ENCODE peak calls at places on chromosomes 13 and 19, in nine cellular contexts. P is epithelial cell of esophagus; O is CD8-positive, alpha-beta T cell; K is IMR-90; X is GM20000; Y is uterus; M is SK-N-SH; R is Calu3; L is ovary. E is an unnamed sample.

GRCh38 chr13:97286317-97287046 is 64.3 kb downstream of the MBNL2 start:
- DNase-seq in P (no peak), O (no peak), K (no peak), X (no peak), Y (no peak), M (no peak), R (no peak), L (no peak), E (no peak)

GRCh38 chr13:28204690-28205443 is 66.5 kb downstream of the PAN3 start:
- DNase-seq in P (no peak), O (no peak), K (no peak), X (peak), Y (no peak), M (no peak), R (no peak), L (no peak), E (no peak)

GRCh38 chr13:48437381-48437780 is 24.5 kb upstream of the LPAR6 start:
- DNase-seq in P (peak), O (no peak), K (peak), X (no peak), Y (peak), M (no peak), R (peak), L (peak), E (peak)

GRCh38 chr13:27978301-27978968 is 9.3 kb upstream of the CDX2 start:
- DNase-seq in P (no peak), O (no peak), K (no peak), X (peak), Y (no peak), M (no peak), R (no peak), L (no peak), E (no peak)

GRCh38 chr19:29365836-29366417 is 153.0 kb upstream of the UQCRFS1 start:
- DNase-seq in P (no peak), O (no peak), K (no peak), X (no peak), Y (no peak), M (no peak), R (no peak), L (no peak), E (no peak)

GRCh38 chr19:3507371-3508120 is 1.4 kb downstream of the FZR1 start:
- DNase-seq in P (peak), O (peak), K (no peak), X (no peak), Y (no peak), M (peak), R (no peak), L (peak), E (no peak)

GRCh38 chr13:29496241-29496712 is 99.2 kb downstream of the SLC7A1 start:
- DNase-seq in P (peak), O (no peak), K (no peak), X (peak), Y (peak), M (no peak), R (peak), L (no peak), E (no peak)

GRCh38 chr13:45602183-45602582 is 13.4 kb downstream of the ERICH6B start:
- DNase-seq in P (no peak), O (no peak), K (no peak), X (no peak), Y (no peak), M (peak), R (no peak), L (no peak), E (no peak)

GRCh38 chr19:17209126-17210036 is 5.8 kb upstream of the USE1 start:
- DNase-seq in P (peak), O (peak), K (peak), X (peak), Y (no peak), M (peak), R (peak), L (no peak), E (peak)

GRCh38 chr13:112616586-112617381 is 28.8 kb upstream of the TUBGCP3 start:
- DNase-seq in P (peak), O (no peak), K (peak), X (peak), Y (no peak), M (peak), R (peak), L (no peak), E (peak)

GRCh38 chr19:48739835-48740704 is at the start of gene RASIP1:
- DNase-seq in P (no peak), O (no peak), K (no peak), X (no peak), Y (no peak), M (no peak), R (no peak), L (peak), E (no peak)

GRCh38 chr13:27309967-27310598 is 39.5 kb downstream of the RASL11A start:
- DNase-seq in P (peak), O (no peak), K (peak), X (no peak), Y (no peak), M (no peak), R (peak), L (no peak), E (no peak)

GRCh38 chr13:94967183-94968039 is 255.1 kb upstream of the SOX21 start:
- DNase-seq in P (peak), O (no peak), K (no peak), X (peak), Y (no peak), M (peak), R (peak), L (no peak), E (peak)

GRCh38 chr19:34224996-34225658 is 29.2 kb upstream of the GARRE1 start:
- DNase-seq in P (no peak), O (no peak), K (peak), X (no peak), Y (no peak), M (no peak), R (no peak), L (no peak), E (peak)

GRCh38 chr19:11261902-11262839 is at the start of gene DOCK6:
- DNase-seq in P (no peak), O (no peak), K (no peak), X (peak), Y (peak), M (peak), R (peak), L (peak), E (no peak)

GRCh38 chr13:77952276-77952675 is 33.6 kb upstream of the EDNRB start:
- DNase-seq in P (no peak), O (no peak), K (no peak), X (no peak), Y (no peak), M (no peak), R (no peak), L (no peak), E (no peak)

GRCh38 chr13:34750078-34750703 is 191.9 kb upstream of the NBEA start:
- DNase-seq in P (no peak), O (no peak), K (no peak), X (peak), Y (peak), M (peak), R (no peak), L (peak), E (no peak)

GRCh38 chr13:33543631-33544030 is 258.1 kb upstream of the STARD13 start:
- DNase-seq in P (peak), O (no peak), K (no peak), X (no peak), Y (no peak), M (no peak), R (no peak), L (no peak), E (no peak)

GRCh38 chr13:24183741-24184182 is 23.2 kb downstream of the SPATA13 start:
- DNase-seq in P (no peak), O (no peak), K (no peak), X (no peak), Y (no peak), M (no peak), R (peak), L (peak), E (no peak)

GRCh38 chr13:80716610-80717081 is 375.7 kb upstream of the SPRY2 start:
- DNase-seq in P (peak), O (no peak), K (no peak), X (no peak), Y (no peak), M (no peak), R (peak), L (no peak), E (peak)

GRCh38 chr19:38209671-38210457 is 14.2 kb downstream of the DPF1 start:
- DNase-seq in P (no peak), O (no peak), K (peak), X (no peak), Y (peak), M (peak), R (no peak), L (peak), E (peak)

GRCh38 chr19:17236414-17236716 is 9.4 kb downstream of the NR2F6 start:
- DNase-seq in P (no peak), O (no peak), K (no peak), X (no peak), Y (no peak), M (no peak), R (no peak), L (no peak), E (no peak)

GRCh38 chr13:32585625-32586021 is 629 bp upstream of the PDS5B start:
- DNase-seq in P (no peak), O (peak), K (no peak), X (no peak), Y (peak), M (no peak), R (peak), L (peak), E (no peak)

GRCh38 chr13:102643656-102644055 is 46.9 kb downstream of the TPP2 start:
- DNase-seq in P (no peak), O (no peak), K (peak), X (no peak), Y (no peak), M (no peak), R (no peak), L (no peak), E (no peak)

GRCh38 chr13:24929196-24929595 is 165.2 kb downstream of the RNF17 start:
- DNase-seq in P (no peak), O (no peak), K (no peak), X (no peak), Y (no peak), M (no peak), R (no peak), L (no peak), E (no peak)

GRCh38 chr13:89726690-89727435 is 1620.6 kb upstream of the MIR17HG start:
- DNase-seq in P (peak), O (no peak), K (peak), X (no peak), Y (no peak), M (no peak), R (no peak), L (no peak), E (peak)

GRCh38 chr13:48727252-48728011 is 73.7 kb downstream of the CYSLTR2 start:
- DNase-seq in P (no peak), O (no peak), K (peak), X (no peak), Y (peak), M (no peak), R (no peak), L (peak), E (peak)

GRCh38 chr13:57878291-57878690 is 246.7 kb downstream of the PCDH17 start:
- DNase-seq in P (no peak), O (no peak), K (no peak), X (no peak), Y (no peak), M (no peak), R (no peak), L (no peak), E (no peak)

GRCh38 chr19:38792250-38793111 is 3.5 kb downstream of the LGALS7B start:
- DNase-seq in P (peak), O (peak), K (no peak), X (peak), Y (no peak), M (no peak), R (peak), L (no peak), E (peak)

GRCh38 chr19:32224371-32225244 is 120.8 kb upstream of the ZNF507 start:
- DNase-seq in P (peak), O (peak), K (peak), X (peak), Y (peak), M (peak), R (peak), L (peak), E (peak)

GRCh38 chr13:73913043-73913740 is 221.0 kb downstream of the KLF12 start:
- DNase-seq in P (peak), O (no peak), K (peak), X (no peak), Y (no peak), M (no peak), R (no peak), L (no peak), E (peak)

GRCh38 chr19:47729468-47729798 is 15.9 kb upstream of the NOP53 start:
- DNase-seq in P (peak), O (no peak), K (peak), X (no peak), Y (peak), M (no peak), R (peak), L (peak), E (peak)

GRCh38 chr13:97426695-97427094 is 7.3 kb upstream of the RAP2A start:
- DNase-seq in P (no peak), O (no peak), K (no peak), X (no peak), Y (no peak), M (no peak), R (no peak), L (no peak), E (no peak)

GRCh38 chr13:20609145-20609544 is 42.2 kb downstream of the IFT88 start:
- DNase-seq in P (peak), O (no peak), K (peak), X (no peak), Y (no peak), M (no peak), R (no peak), L (no peak), E (peak)

GRCh38 chr13:81745391-81745790 is 1404.5 kb upstream of the SPRY2 start:
- DNase-seq in P (no peak), O (no peak), K (no peak), X (no peak), Y (no peak), M (no peak), R (no peak), L (no peak), E (no peak)

GRCh38 chr19:38715540-38715939 is 28.7 kb downstream of the CAPN12 start:
- DNase-seq in P (no peak), O (no peak), K (no peak), X (no peak), Y (no peak), M (no peak), R (no peak), L (no peak), E (no peak)

GRCh38 chr13:42815686-42816085 is 34.3 kb downstream of the FAM216B start:
- DNase-seq in P (no peak), O (no peak), K (peak), X (no peak), Y (no peak), M (no peak), R (no peak), L (no peak), E (peak)

GRCh38 chr19:42075616-42076374 is at the start of gene ZNF574:
- DNase-seq in P (peak), O (peak), K (peak), X (peak), Y (peak), M (peak), R (peak), L (peak), E (peak)

GRCh38 chr19:40394816-40395210 is 4.8 kb upstream of the HIPK4 start:
- DNase-seq in P (no peak), O (no peak), K (no peak), X (no peak), Y (no peak), M (no peak), R (no peak), L (no peak), E (no peak)

GRCh38 chr19:40396886-40397567 is 7.0 kb upstream of the HIPK4 start:
- DNase-seq in P (no peak), O (no peak), K (no peak), X (no peak), Y (no peak), M (no peak), R (no peak), L (no peak), E (no peak)

GRCh38 chr19:40395956-40396355 is 6.0 kb upstream of the HIPK4 start:
- DNase-seq in P (no peak), O (no peak), K (no peak), X (no peak), Y (no peak), M (no peak), R (no peak), L (no peak), E (no peak)

GRCh38 chr19:40398417-40399056 is 8.6 kb upstream of the HIPK4 start:
- DNase-seq in P (peak), O (peak), K (no peak), X (peak), Y (no peak), M (peak), R (no peak), L (peak), E (peak)

GRCh38 chr19:40397568-40397906 is 7.6 kb upstream of the HIPK4 start:
- DNase-seq in P (no peak), O (no peak), K (no peak), X (no peak), Y (no peak), M (no peak), R (no peak), L (no peak), E (no peak)
- TF ChIP-seq CTCF in P (no peak), O (no peak), K (no peak), X (no peak), Y (no peak), M (no peak), R (no peak), L (no peak), E (no peak)

GRCh38 chr19:23286477-23286876 is 36.3 kb upstream of the ZNF724 start:
- DNase-seq in P (no peak), O (no peak), K (no peak), X (no peak), Y (no peak), M (peak), R (no peak), L (no peak), E (no peak)
- TF ChIP-seq CTCF in P (peak), O (peak), K (no peak), X (no peak), Y (no peak), M (peak), R (no peak), L (no peak), E (no peak)

GRCh38 chr19:56193981-56194380 is 3.6 kb downstream of the ZSCAN5B start:
- DNase-seq in P (no peak), O (no peak), K (no peak), X (no peak), Y (no peak), M (no peak), R (no peak), L (no peak), E (no peak)

GRCh38 chr19:56191115-56191514 is 6.5 kb downstream of the ZSCAN5B start:
- DNase-seq in P (no peak), O (no peak), K (no peak), X (no peak), Y (no peak), M (no peak), R (no peak), L (no peak), E (no peak)

GRCh38 chr19:56191711-56192110 is 5.9 kb downstream of the ZSCAN5B start:
- DNase-seq in P (no peak), O (no peak), K (no peak), X (no peak), Y (no peak), M (no peak), R (no peak), L (no peak), E (no peak)

GRCh38 chr19:56189785-56190184 is 7.8 kb downstream of the ZSCAN5B start:
- DNase-seq in P (no peak), O (no peak), K (no peak), X (no peak), Y (no peak), M (no peak), R (no peak), L (no peak), E (no peak)
- TF ChIP-seq CTCF in P (no peak), O (no peak), K (no peak), X (no peak), Y (no peak), M (no peak), R (no peak), L (no peak), E (no peak)

GRCh38 chr13:98556968-98557591 is 19.8 kb downstream of the STK24 start:
- DNase-seq in P (peak), O (no peak), K (peak), X (no peak), Y (no peak), M (peak), R (no peak), L (no peak), E (no peak)
- TF ChIP-seq CTCF in P (peak), O (no peak), K (no peak), X (no peak), Y (no peak), M (no peak), R (no peak), L (no peak), E (peak)

DNA sequence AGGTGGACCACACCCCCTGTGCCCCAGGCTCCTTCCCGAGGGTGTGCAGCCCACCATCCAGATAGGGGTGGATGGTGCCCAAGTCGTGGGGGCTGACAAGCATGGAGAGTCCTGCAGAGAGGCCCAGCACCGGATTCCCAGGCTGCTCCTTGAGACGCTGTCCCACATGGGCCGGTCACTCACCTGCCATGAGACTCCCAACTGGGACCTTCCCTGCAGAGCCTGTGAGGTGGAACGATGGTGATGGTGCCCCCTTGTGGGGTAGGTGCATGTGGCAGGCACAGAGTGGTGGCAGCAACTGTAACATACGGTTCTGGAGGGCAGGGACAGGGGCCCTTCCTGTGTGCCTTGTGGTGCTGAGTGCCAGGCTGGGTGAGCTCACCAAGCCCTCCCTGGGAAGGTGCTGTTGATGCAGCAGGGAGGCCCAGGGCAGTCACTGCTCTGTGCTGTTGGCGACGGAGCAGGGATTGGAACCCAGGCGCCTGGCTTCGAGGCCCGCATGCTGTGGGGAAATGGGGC is 33.1 kb downstream of the PPP1R37 start:
- DNase-seq in P (peak), O (peak), K (peak), X (peak), Y (peak), M (peak), R (peak), L (no peak), E (peak)
- TF ChIP-seq CTCF in P (peak), O (peak), K (peak), X (peak), Y (peak), M (peak), R (peak), L (no peak), E (peak)

GRCh38 chr13:40653558-40654318 is 12.7 kb downstream of the FOXO1 start:
- DNase-seq in P (peak), O (no peak), K (no peak), X (no peak), Y (no peak), M (no peak), R (no peak), L (no peak), E (no peak)
- TF ChIP-seq CTCF in P (no peak), O (no peak), K (no peak), X (no peak), Y (peak), M (no peak), R (no peak), L (no peak), E (no peak)

DNA sequence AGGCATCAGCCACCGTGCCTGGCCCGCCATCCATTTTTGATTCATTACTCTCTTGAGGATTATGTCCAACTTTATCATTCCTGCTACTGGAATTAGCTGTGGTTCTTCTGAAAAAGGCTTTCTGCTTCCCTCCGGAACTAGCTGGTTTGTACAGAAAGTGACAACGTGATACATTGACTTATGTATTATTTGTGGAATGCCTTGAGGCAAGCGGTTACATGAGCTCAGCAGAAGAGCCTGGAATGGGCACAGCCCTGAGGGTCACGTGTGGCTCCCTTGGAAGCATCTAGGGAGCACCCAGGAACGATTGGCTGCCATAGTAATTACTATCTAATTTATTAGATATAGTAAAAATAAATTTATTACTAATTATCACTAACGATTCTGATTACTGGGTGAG is 14.4 kb upstream of the RETN start:
- DNase-seq in P (peak), O (no peak), K (peak), X (no peak), Y (no peak), M (no peak), R (no peak), L (no peak), E (no peak)
- TF ChIP-seq CTCF in P (no peak), O (no peak), K (no peak), X (no peak), Y (no peak), M (no peak), R (no peak), L (no peak), E (no peak)

GRCh38 chr19:30669329-30670010 is 297.3 kb downstream of the ZNF536 start:
- DNase-seq in P (peak), O (peak), K (peak), X (peak), Y (peak), M (peak), R (peak), L (peak), E (peak)
- TF ChIP-seq CTCF in P (peak), O (peak), K (peak), X (peak), Y (peak), M (peak), R (peak), L (peak), E (peak)

E was measured in astrocyte of the spinal cord.